ENCODE peak calls at places on chromosomes 3 and 15, in nine cellular contexts. Z, T, F, P, V, A, L, O and Q are unnamed samples.
A peak's percentile ranks its signal among the peaks of the same experiment; 100 is the strongest.

GRCh38 chr3:100072328-100073048 is 41.8 kb downstream of the FILIP1L start:
- DNase-seq in Z (no peak), T (no peak), F (no peak), P (no peak), V (no peak), A (no peak), L (no peak), O (no peak), Q (no peak)

GRCh38 chr3:188390775-188391443 is 237.0 kb downstream of the LPP start:
- DNase-seq in Z (no peak), T (no peak), F (no peak), P (no peak), V (no peak), A (no peak), L (no peak), O (no peak), Q (no peak)

GRCh38 chr3:121018917-121019321 is 110.9 kb downstream of the STXBP5L start:
- DNase-seq in Z (no peak), T (no peak), F (no peak), P (no peak), V (no peak), A (peak; percentile 1), L (no peak), O (no peak), Q (no peak)

GRCh38 chr15:39320886-39321285 is 260.0 kb upstream of the THBS1 start:
- DNase-seq in Z (peak; percentile 38), T (no peak), F (no peak), P (no peak), V (no peak), A (no peak), L (no peak), O (no peak), Q (no peak)

GRCh38 chr3:112486811-112487505 is 12.3 kb downstream of the BTLA start:
- DNase-seq in Z (no peak), T (no peak), F (no peak), P (no peak), V (no peak), A (peak; percentile 8), L (no peak), O (no peak), Q (no peak)

GRCh38 chr3:118675305-118675704 is 359.3 kb downstream of the IGSF11 start:
- DNase-seq in Z (no peak), T (no peak), F (no peak), P (no peak), V (no peak), A (no peak), L (no peak), O (no peak), Q (no peak)

GRCh38 chr15:84749111-84749991 is 959 bp downstream of the ZNF592 start:
- DNase-seq in Z (no peak), T (peak; percentile 35), F (peak; percentile 70), P (peak; percentile 41), V (peak; percentile 51), A (no peak), L (no peak), O (no peak), Q (peak; percentile 55)

GRCh38 chr3:123284399-123285010 is 82.8 kb downstream of the SEC22A start:
- DNase-seq in Z (no peak), T (no peak), F (no peak), P (no peak), V (no peak), A (peak; percentile 84), L (no peak), O (no peak), Q (no peak)

GRCh38 chr3:45595364-45596154 is 1.0 kb downstream of the LIMD1 start:
- DNase-seq in Z (no peak), T (no peak), F (peak; percentile 76), P (peak; percentile 73), V (peak; percentile 45), A (peak; percentile 67), L (no peak), O (no peak), Q (no peak)

GRCh38 chr3:45592405-45592804 is 2.1 kb upstream of the LIMD1 start:
- DNase-seq in Z (no peak), T (no peak), F (no peak), P (no peak), V (no peak), A (no peak), L (no peak), O (no peak), Q (no peak)

GRCh38 chr3:45596290-45596791 is 1.8 kb downstream of the LIMD1 start:
- DNase-seq in Z (no peak), T (no peak), F (no peak), P (peak; percentile 59), V (no peak), A (no peak), L (no peak), O (no peak), Q (no peak)

GRCh38 chr3:45592830-45593707 is 1.5 kb upstream of the LIMD1 start:
- DNase-seq in Z (peak; percentile 89), T (peak; percentile 93), F (peak; percentile 97), P (peak; percentile 96), V (peak; percentile 93), A (peak; percentile 94), L (peak; percentile 95), O (peak; percentile 42), Q (peak; percentile 88)

DNA sequence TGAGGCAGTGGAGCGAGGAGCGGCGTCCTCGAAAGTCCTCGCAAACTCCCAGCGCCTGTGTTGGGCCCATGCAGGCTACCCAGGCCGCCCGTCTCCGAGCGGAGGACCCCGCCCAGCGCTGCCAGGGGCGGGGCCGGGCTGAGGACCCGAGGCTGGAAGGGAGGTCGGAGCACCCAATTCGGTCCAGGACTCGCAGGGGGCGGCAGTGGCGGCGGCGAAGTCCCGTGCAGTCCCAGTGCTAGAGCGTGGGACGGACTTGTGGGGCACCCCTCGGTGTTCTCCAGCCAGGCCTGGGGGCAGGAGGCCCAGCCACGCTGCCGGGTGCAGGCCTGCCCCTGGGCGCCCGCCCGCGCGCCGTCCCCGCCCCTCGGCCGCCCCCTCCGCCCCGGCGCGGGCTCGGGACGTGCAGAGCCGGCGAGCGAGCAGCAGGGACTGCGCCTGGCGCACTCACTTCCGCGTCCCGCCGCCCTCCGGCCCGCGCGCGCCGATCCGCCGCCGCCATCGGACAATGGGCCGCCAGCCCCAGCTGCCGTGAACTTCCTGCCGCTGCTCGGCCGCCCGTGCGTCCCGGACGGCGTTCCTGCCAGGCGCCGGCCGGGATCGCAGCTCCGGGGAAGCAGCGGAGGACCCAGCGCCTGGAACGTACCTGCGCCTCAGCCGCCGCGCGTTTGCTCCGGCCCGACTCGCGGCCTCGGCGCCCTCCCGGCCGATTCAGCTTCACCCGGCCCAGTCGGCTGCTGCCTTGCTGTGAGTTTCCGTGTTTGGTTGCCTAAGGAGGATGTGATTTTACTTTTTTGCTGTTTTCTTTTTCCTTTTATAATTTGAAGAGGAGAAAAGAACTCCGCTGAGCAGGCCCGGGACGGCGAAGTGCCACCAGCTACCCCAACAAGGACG is 596 bp upstream of the LIMD1 start:
- DNase-seq in Z (peak; percentile 68), T (peak; percentile 57), F (peak; percentile 81), P (peak; percentile 81), V (peak; percentile 84), A (peak; percentile 96), L (peak; percentile 79), O (no peak), Q (peak; percentile 80)
- TF ChIP-seq POLR2A in Z (peak; percentile 58), T (peak; percentile 29), F (no peak), P (peak; percentile 48), V (no peak), A (no peak), L (peak; percentile 84), O (peak; percentile 72), Q (no peak)

GRCh38 chr3:52176951-52177700 is 20.8 kb upstream of the ALAS1 start:
- DNase-seq in Z (no peak), T (no peak), F (peak; percentile 46), P (no peak), V (no peak), A (no peak), L (no peak), O (no peak), Q (no peak)
- TF ChIP-seq POLR2A in Z (no peak), T (no peak), F (no peak), P (no peak), V (no peak), A (no peak), L (no peak), O (no peak), Q (no peak)

DNA sequence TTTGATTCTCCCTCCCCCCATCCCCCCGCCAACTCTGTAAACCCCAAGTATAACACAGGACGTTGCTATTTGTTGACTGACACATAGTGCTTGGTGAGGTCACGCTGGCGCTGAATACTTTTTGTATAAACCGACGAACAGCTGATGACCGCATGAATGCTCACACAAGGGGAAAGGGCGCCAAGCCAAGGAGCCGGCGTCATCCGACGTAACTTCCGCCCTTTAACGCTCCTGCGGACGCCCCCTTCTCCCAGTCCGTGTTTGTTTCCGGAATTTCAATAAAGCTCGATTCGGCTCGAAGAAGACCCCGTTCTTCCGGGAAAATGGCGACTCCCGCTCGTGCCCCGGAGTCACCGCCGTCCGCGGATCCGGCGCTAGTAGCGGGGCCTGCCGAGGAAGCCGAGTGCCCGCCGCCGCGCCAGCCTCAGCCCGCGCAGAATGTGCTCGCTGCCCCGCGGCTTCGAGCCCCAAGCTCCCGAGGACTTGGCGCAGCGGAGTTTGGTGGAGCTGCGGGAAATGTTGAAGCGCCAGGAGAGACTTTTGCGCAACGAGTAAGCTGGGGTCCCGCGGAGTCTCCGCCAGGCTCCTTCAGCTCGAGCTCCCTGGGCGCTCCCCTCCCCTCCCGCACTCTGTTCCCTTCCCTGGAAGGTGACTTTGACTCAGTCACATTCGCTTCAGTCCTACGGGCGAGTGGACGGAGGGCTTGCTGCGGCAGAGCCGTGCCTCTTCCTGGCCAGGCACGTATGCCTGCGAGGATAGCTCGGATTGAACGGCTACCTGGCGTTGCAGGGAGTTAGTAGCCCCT is at the start of gene POLR2M:
- DNase-seq in Z (peak; percentile 100), T (peak; percentile 98), F (peak; percentile 99), P (peak; percentile 97), V (peak; percentile 97), A (peak; percentile 93), L (peak; percentile 38), O (peak; percentile 71), Q (peak; percentile 97)
- TF ChIP-seq POLR2A in Z (peak; percentile 82), T (peak; percentile 82), F (peak; percentile 61), P (peak; percentile 79), V (no peak), A (peak; percentile 29), L (peak; percentile 55), O (peak; percentile 77), Q (peak; percentile 81)

GRCh38 chr3:12966847-12967750 is 106.1 kb downstream of the IQSEC1 start:
- DNase-seq in Z (peak; percentile 22), T (no peak), F (no peak), P (peak; percentile 31), V (no peak), A (no peak), L (no peak), O (no peak), Q (peak; percentile 52)

GRCh38 chr3:12965999-12966846 is 107.0 kb downstream of the IQSEC1 start:
- DNase-seq in Z (no peak), T (no peak), F (no peak), P (no peak), V (no peak), A (no peak), L (no peak), O (no peak), Q (peak; percentile 51)

GRCh38 chr3:12969487-12969886 is 103.7 kb downstream of the IQSEC1 start:
- DNase-seq in Z (no peak), T (no peak), F (no peak), P (no peak), V (no peak), A (no peak), L (no peak), O (no peak), Q (no peak)

GRCh38 chr3:12968541-12968940 is 104.7 kb downstream of the IQSEC1 start:
- DNase-seq in Z (no peak), T (no peak), F (no peak), P (no peak), V (no peak), A (no peak), L (no peak), O (no peak), Q (no peak)

DNA sequence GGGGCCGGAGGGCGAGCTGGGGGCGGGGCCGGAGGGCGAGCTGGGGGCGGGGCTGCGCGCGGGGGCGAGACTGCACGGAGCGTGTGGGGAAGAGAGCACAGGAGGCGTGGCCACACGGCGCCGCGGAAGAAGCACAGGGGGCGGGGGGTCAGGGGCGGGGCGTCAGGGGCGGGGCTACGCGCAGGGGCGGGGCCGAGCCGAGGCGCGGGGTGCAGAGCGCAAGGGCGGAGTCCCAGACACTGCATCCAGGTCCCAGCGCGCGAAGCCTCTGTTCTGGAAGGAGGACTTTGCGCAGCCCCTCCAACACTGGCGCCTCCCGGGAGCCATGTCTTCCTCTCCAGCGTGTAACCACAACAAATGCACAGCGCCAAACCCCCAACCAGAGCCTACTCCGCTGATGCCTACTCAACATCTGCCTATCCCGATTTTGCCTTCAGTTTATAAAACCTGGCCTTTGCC is 105.4 kb downstream of the IQSEC1 start:
- DNase-seq in Z (peak; percentile 83), T (peak; percentile 91), F (peak; percentile 96), P (peak; percentile 93), V (peak; percentile 93), A (peak; percentile 98), L (peak; percentile 96), O (peak; percentile 53), Q (peak; percentile 91)
- TF ChIP-seq POLR2A in Z (no peak), T (peak; percentile 44), F (peak; percentile 10), P (no peak), V (peak; percentile 6), A (no peak), L (peak; percentile 49), O (no peak), Q (no peak)